ENCODE peak calls at places on chromosomes 16 and 17, in six cellular contexts. One of them, this sample, is unnamed.

GRCh38 chr17:75524269-75524970 is 1.1 kb upstream of the LLGL2 start:
- DNase-seq in esophagus squamous epithelium: no peak
- DNase-seq in A549: no peak
- DNase-seq in thoracic aorta: no peak
- DNase-seq in MCF 10A: no peak
- DNase-seq in GM13977: no peak
- DNase-seq in this sample: no peak

GRCh38 chr16:29028457-29029167 is 43.8 kb downstream of the LAT start:
- DNase-seq in GM13977: no peak
- DNase-seq in thoracic aorta: no peak
- DNase-seq in MCF 10A: no peak
- DNase-seq in esophagus squamous epithelium: no peak
- DNase-seq in A549: no peak
- DNase-seq in this sample: no peak

GRCh38 chr17:2146132-2146871 is 91.4 kb downstream of the HIC1 start:
- DNase-seq in MCF 10A: no peak
- DNase-seq in A549: no peak
- DNase-seq in GM13977: no peak
- DNase-seq in esophagus squamous epithelium: no peak
- DNase-seq in thoracic aorta: no peak
- DNase-seq in this sample: no peak

GRCh38 chr16:72850863-72851262 is 197.1 kb downstream of the ZFHX3 start:
- DNase-seq in thoracic aorta: peak
- DNase-seq in A549: no peak
- DNase-seq in esophagus squamous epithelium: no peak
- DNase-seq in MCF 10A: no peak
- DNase-seq in GM13977: no peak
- DNase-seq in this sample: no peak

GRCh38 chr16:16019488-16019887 is 70.1 kb downstream of the ABCC1 start:
- DNase-seq in esophagus squamous epithelium: no peak
- DNase-seq in MCF 10A: peak
- DNase-seq in GM13977: no peak
- DNase-seq in A549: peak
- DNase-seq in thoracic aorta: peak
- DNase-seq in this sample: no peak

GRCh38 chr17:74922694-74923537 is at the start of gene USH1G:
- DNase-seq in thoracic aorta: no peak
- DNase-seq in MCF 10A: peak
- DNase-seq in esophagus squamous epithelium: no peak
- DNase-seq in GM13977: peak
- DNase-seq in A549: no peak
- DNase-seq in this sample: peak

GRCh38 chr17:65584604-65585521 is 23.4 kb upstream of the AXIN2 start:
- DNase-seq in GM13977: no peak
- DNase-seq in esophagus squamous epithelium: no peak
- DNase-seq in thoracic aorta: no peak
- DNase-seq in A549: no peak
- DNase-seq in MCF 10A: no peak
- DNase-seq in this sample: no peak

GRCh38 chr17:77691216-77692085 is 267.1 kb upstream of the TNRC6C start:
- DNase-seq in GM13977: peak
- DNase-seq in A549: no peak
- DNase-seq in thoracic aorta: no peak
- DNase-seq in MCF 10A: no peak
- DNase-seq in esophagus squamous epithelium: no peak
- DNase-seq in this sample: no peak

GRCh38 chr17:21286066-21286770 is 1.7 kb downstream of the MAP2K3 start:
- DNase-seq in GM13977: peak
- DNase-seq in thoracic aorta: peak
- DNase-seq in A549: peak
- DNase-seq in esophagus squamous epithelium: peak
- DNase-seq in MCF 10A: peak
- DNase-seq in this sample: peak

GRCh38 chr17:37770631-37771518 is 26.0 kb upstream of the HNF1B start:
- DNase-seq in MCF 10A: peak
- DNase-seq in GM13977: no peak
- DNase-seq in A549: peak
- DNase-seq in esophagus squamous epithelium: no peak
- DNase-seq in thoracic aorta: no peak
- DNase-seq in this sample: no peak

GRCh38 chr16:3149630-3150345 is 15.0 kb downstream of the ZNF213 start:
- DNase-seq in esophagus squamous epithelium: no peak
- DNase-seq in GM13977: peak
- DNase-seq in thoracic aorta: no peak
- DNase-seq in A549: peak
- DNase-seq in MCF 10A: peak
- DNase-seq in this sample: peak

GRCh38 chr17:82357394-82357793 is 1.7 kb upstream of the TEX19 start:
- DNase-seq in A549: no peak
- DNase-seq in MCF 10A: no peak
- DNase-seq in GM13977: no peak
- DNase-seq in esophagus squamous epithelium: no peak
- DNase-seq in thoracic aorta: no peak
- DNase-seq in this sample: no peak

GRCh38 chr17:82361885-82362633 is 3.0 kb downstream of the TEX19 start:
- DNase-seq in esophagus squamous epithelium: no peak
- DNase-seq in A549: no peak
- DNase-seq in MCF 10A: no peak
- DNase-seq in thoracic aorta: no peak
- DNase-seq in GM13977: no peak
- DNase-seq in this sample: no peak

GRCh38 chr17:82356028-82356427 is 3.0 kb upstream of the TEX19 start:
- DNase-seq in esophagus squamous epithelium: no peak
- DNase-seq in GM13977: no peak
- DNase-seq in thoracic aorta: no peak
- DNase-seq in MCF 10A: peak
- DNase-seq in A549: no peak
- DNase-seq in this sample: no peak

GRCh38 chr17:82356845-82357355 is 2.1 kb upstream of the TEX19 start:
- DNase-seq in GM13977: no peak
- DNase-seq in A549: no peak
- DNase-seq in MCF 10A: no peak
- DNase-seq in thoracic aorta: no peak
- DNase-seq in esophagus squamous epithelium: no peak
- DNase-seq in this sample: no peak

GRCh38 chr17:82358467-82359350 is at the start of gene TEX19:
- DNase-seq in MCF 10A: peak
- DNase-seq in GM13977: no peak
- DNase-seq in A549: peak
- DNase-seq in esophagus squamous epithelium: no peak
- DNase-seq in thoracic aorta: no peak
- DNase-seq in this sample: peak
- TF ChIP-seq CTCF in MCF 10A: no peak
- TF ChIP-seq CTCF in GM13977: no peak
- TF ChIP-seq CTCF in A549: no peak
- TF ChIP-seq CTCF in esophagus squamous epithelium: no peak
- TF ChIP-seq CTCF in thoracic aorta: no peak
- TF ChIP-seq CTCF in this sample: no peak

DNA sequence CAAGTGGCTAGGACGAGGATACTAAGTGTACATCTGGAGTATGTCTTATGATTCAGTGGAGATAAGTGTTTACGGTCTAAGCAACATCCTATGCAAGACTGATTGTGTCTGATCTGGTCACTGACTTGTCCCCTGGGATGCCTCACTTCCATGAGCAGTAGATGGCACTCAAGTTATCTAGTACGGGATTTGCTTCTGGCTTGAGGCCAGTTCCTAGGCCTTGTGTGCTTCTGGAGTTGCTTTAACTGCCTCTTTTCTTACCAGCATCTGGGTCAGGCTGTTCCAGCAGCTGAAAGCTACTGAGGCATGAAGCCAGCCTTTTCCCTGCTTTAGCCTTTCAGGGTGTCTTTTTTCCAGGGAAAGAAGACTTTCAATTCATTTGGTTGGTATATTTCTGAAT is 23.0 kb downstream of the SUPT6H start:
- DNase-seq in esophagus squamous epithelium: no peak
- DNase-seq in thoracic aorta: no peak
- DNase-seq in GM13977: no peak
- DNase-seq in A549: peak
- DNase-seq in MCF 10A: peak
- DNase-seq in this sample: no peak
- TF ChIP-seq CTCF in esophagus squamous epithelium: no peak
- TF ChIP-seq CTCF in thoracic aorta: no peak
- TF ChIP-seq CTCF in GM13977: no peak
- TF ChIP-seq CTCF in A549: peak
- TF ChIP-seq CTCF in MCF 10A: no peak
- TF ChIP-seq CTCF in this sample: no peak

GRCh38 chr16:30445408-30446202 is at the start of gene SEPHS2:
- DNase-seq in A549: peak
- DNase-seq in esophagus squamous epithelium: peak
- DNase-seq in MCF 10A: peak
- DNase-seq in GM13977: peak
- DNase-seq in thoracic aorta: peak
- DNase-seq in this sample: peak
- TF ChIP-seq CTCF in A549: peak
- TF ChIP-seq CTCF in esophagus squamous epithelium: peak
- TF ChIP-seq CTCF in MCF 10A: peak
- TF ChIP-seq CTCF in GM13977: peak
- TF ChIP-seq CTCF in thoracic aorta: peak
- TF ChIP-seq CTCF in this sample: peak

GRCh38 chr16:87652386-87652785 is 50.1 kb downstream of the JPH3 start:
- DNase-seq in GM13977: no peak
- DNase-seq in A549: no peak
- DNase-seq in esophagus squamous epithelium: no peak
- DNase-seq in MCF 10A: no peak
- DNase-seq in thoracic aorta: no peak
- DNase-seq in this sample: no peak

GRCh38 chr16:87648698-87649487 is 46.6 kb downstream of the JPH3 start:
- DNase-seq in GM13977: no peak
- DNase-seq in A549: peak
- DNase-seq in thoracic aorta: no peak
- DNase-seq in MCF 10A: no peak
- DNase-seq in esophagus squamous epithelium: no peak
- DNase-seq in this sample: no peak

GRCh38 chr16:87654826-87655225 is 52.5 kb downstream of the JPH3 start:
- DNase-seq in MCF 10A: no peak
- DNase-seq in A549: no peak
- DNase-seq in GM13977: no peak
- DNase-seq in esophagus squamous epithelium: no peak
- DNase-seq in thoracic aorta: no peak
- DNase-seq in this sample: no peak

GRCh38 chr16:87652799-87653198 is 50.5 kb downstream of the JPH3 start:
- DNase-seq in esophagus squamous epithelium: no peak
- DNase-seq in MCF 10A: no peak
- DNase-seq in thoracic aorta: no peak
- DNase-seq in GM13977: no peak
- DNase-seq in A549: no peak
- DNase-seq in this sample: no peak

DNA sequence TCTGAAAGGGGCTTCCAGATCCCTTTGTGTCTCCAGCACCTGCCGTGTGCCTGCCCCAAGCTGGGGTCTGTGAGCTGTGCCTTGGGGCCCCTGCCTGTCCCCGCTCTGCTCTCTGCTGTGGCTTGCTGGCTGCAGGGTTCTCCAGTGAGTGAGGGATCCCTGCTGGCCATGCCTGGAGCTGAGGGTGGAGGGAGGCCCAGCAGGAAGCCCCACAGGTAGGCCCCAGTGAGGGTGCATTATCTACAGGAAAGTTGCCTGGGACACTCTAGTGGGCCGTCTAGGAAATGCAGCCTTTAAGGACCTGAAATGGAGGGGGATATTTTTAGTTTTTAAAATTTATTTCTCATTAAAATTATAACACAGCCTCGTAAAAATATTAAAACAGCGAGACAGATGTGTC is 50.9 kb downstream of the JPH3 start:
- DNase-seq in GM13977: no peak
- DNase-seq in MCF 10A: no peak
- DNase-seq in A549: peak
- DNase-seq in esophagus squamous epithelium: no peak
- DNase-seq in thoracic aorta: no peak
- DNase-seq in this sample: peak
- TF ChIP-seq CTCF in GM13977: peak
- TF ChIP-seq CTCF in MCF 10A: peak
- TF ChIP-seq CTCF in A549: peak
- TF ChIP-seq CTCF in esophagus squamous epithelium: peak
- TF ChIP-seq CTCF in thoracic aorta: no peak
- TF ChIP-seq CTCF in this sample: no peak

GRCh38 chr17:31517524-31517923 is 126.0 kb downstream of the RAB11FIP4 start:
- DNase-seq in esophagus squamous epithelium: no peak
- DNase-seq in A549: no peak
- DNase-seq in MCF 10A: peak
- DNase-seq in GM13977: no peak
- DNase-seq in thoracic aorta: no peak
- DNase-seq in this sample: no peak
- TF ChIP-seq CTCF in esophagus squamous epithelium: no peak
- TF ChIP-seq CTCF in A549: peak
- TF ChIP-seq CTCF in MCF 10A: peak
- TF ChIP-seq CTCF in GM13977: peak
- TF ChIP-seq CTCF in thoracic aorta: no peak
- TF ChIP-seq CTCF in this sample: peak

GRCh38 chr16:22183901-22184614 is 21.8 kb downstream of the SDR42E2 start:
- DNase-seq in GM13977: peak
- DNase-seq in A549: no peak
- DNase-seq in thoracic aorta: no peak
- DNase-seq in MCF 10A: no peak
- DNase-seq in esophagus squamous epithelium: no peak
- DNase-seq in this sample: peak

GRCh38 chr16:22184615-22184968 is 21.5 kb upstream of the EEF2K start:
- DNase-seq in A549: no peak
- DNase-seq in esophagus squamous epithelium: no peak
- DNase-seq in thoracic aorta: no peak
- DNase-seq in MCF 10A: no peak
- DNase-seq in GM13977: no peak
- DNase-seq in this sample: no peak

GRCh38 chr16:22188595-22189442 is 17.3 kb upstream of the EEF2K start:
- DNase-seq in thoracic aorta: peak
- DNase-seq in GM13977: peak
- DNase-seq in MCF 10A: peak
- DNase-seq in A549: peak
- DNase-seq in esophagus squamous epithelium: no peak
- DNase-seq in this sample: peak

GRCh38 chr16:22188267-22188594 is 17.8 kb upstream of the EEF2K start:
- DNase-seq in MCF 10A: no peak
- DNase-seq in A549: no peak
- DNase-seq in thoracic aorta: no peak
- DNase-seq in GM13977: no peak
- DNase-seq in esophagus squamous epithelium: no peak
- DNase-seq in this sample: no peak

DNA sequence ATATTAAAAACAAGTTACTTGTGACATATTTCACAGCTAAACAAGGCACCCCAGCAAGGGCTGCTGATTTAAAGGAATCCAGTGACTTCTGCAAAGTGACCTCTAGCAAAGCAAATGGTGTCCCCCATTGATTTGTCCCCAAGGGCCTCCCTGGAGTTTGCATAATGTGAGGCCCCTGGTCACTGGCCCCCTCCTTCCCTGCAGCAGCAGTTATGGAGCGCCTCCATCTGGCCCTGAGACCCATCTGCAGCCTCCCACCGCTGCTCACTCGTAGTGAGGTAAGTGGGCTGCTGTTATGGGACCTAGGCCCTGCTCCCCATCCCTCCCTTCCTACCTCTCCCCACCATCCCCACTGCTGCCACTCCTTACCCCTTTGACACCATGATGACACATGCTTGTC is 19.6 kb upstream of the EEF2K start:
- DNase-seq in A549: no peak
- DNase-seq in esophagus squamous epithelium: no peak
- DNase-seq in MCF 10A: no peak
- DNase-seq in thoracic aorta: no peak
- DNase-seq in GM13977: no peak
- DNase-seq in this sample: no peak
- TF ChIP-seq CTCF in A549: no peak
- TF ChIP-seq CTCF in esophagus squamous epithelium: no peak
- TF ChIP-seq CTCF in MCF 10A: no peak
- TF ChIP-seq CTCF in thoracic aorta: no peak
- TF ChIP-seq CTCF in GM13977: peak
- TF ChIP-seq CTCF in this sample: no peak

GRCh38 chr16:87235810-87236515 is 81.2 kb downstream of the C16orf95 start:
- DNase-seq in A549: no peak
- DNase-seq in MCF 10A: no peak
- DNase-seq in GM13977: no peak
- DNase-seq in esophagus squamous epithelium: no peak
- DNase-seq in thoracic aorta: no peak
- DNase-seq in this sample: peak
- TF ChIP-seq CTCF in A549: no peak
- TF ChIP-seq CTCF in MCF 10A: no peak
- TF ChIP-seq CTCF in GM13977: no peak
- TF ChIP-seq CTCF in esophagus squamous epithelium: peak
- TF ChIP-seq CTCF in thoracic aorta: no peak
- TF ChIP-seq CTCF in this sample: no peak

This sample was measured in GM13976.